ENCODE peak calls at places on chromosome 17, in ten cellular contexts. M, X, Z, H, S, J, K, E, V and Y are unnamed samples.

GRCh38 chr17:28174352-28175046 is 132.0 kb downstream of the NLK start:
- DNase-seq in Z (no peak), E (no peak), K (no peak), J (no peak), X (peak; percentile 59), V (peak; percentile 47), M (peak; percentile 36), H (peak; percentile 23), S (no peak), Y (no peak)

GRCh38 chr17:4389079-4389478 is 22.6 kb upstream of the UBE2G1 start:
- DNase-seq in X (peak; percentile 87), J (peak; percentile 68), V (no peak), M (no peak), K (no peak), S (no peak), E (no peak), Z (peak; percentile 58), H (no peak), Y (no peak)

GRCh38 chr17:8921147-8921546 is 44.4 kb downstream of the PIK3R5 start:
- DNase-seq in V (no peak), S (no peak), Z (no peak), H (peak; percentile 55), J (no peak), E (no peak), K (no peak), M (no peak), X (no peak), Y (no peak)

GRCh38 chr17:44780845-44781480 is 22.2 kb downstream of the ADAM11 start:
- DNase-seq in Z (no peak), X (peak; percentile 51), M (no peak), H (no peak), J (no peak), S (no peak), E (no peak), V (no peak), K (no peak), Y (no peak)

GRCh38 chr17:29844339-29845048 is 85.5 kb downstream of the SSH2 start:
- DNase-seq in Z (peak; percentile 40), J (no peak), V (no peak), M (no peak), S (no peak), H (no peak), X (no peak), K (peak; percentile 21), E (no peak), Y (no peak)

GRCh38 chr17:15185625-15185991 is 79.5 kb downstream of the PMP22 start:
- DNase-seq in V (no peak), Z (no peak), K (peak; percentile 50), X (no peak), S (peak; percentile 82), H (no peak), J (no peak), M (no peak), E (no peak), Y (no peak)

GRCh38 chr17:31537558-31537957 is 146.1 kb downstream of the RAB11FIP4 start:
- DNase-seq in V (no peak), X (no peak), K (no peak), S (no peak), H (no peak), Z (no peak), J (no peak), E (no peak), M (no peak), Y (no peak)

GRCh38 chr17:67528751-67529436 is 151.8 kb downstream of the PITPNC1 start:
- DNase-seq in H (no peak), M (no peak), Z (peak; percentile 90), J (peak; percentile 80), X (peak; percentile 94), V (no peak), E (no peak), K (peak; percentile 39), S (peak; percentile 95), Y (no peak)

GRCh38 chr17:50262001-50262794 is 12.1 kb upstream of the TMEM92 start:
- DNase-seq in K (no peak), J (no peak), Z (peak; percentile 44), X (peak; percentile 54), V (no peak), E (no peak), S (no peak), H (no peak), M (no peak), Y (no peak)